ENCODE peak calls at places on chromosomes 13 and 19, in ten cellular contexts. F, O, U, J, V, T, A, Y, E and Z are unnamed samples.

GRCh38 chr13:47117268-47117667 is 220.4 kb upstream of the HTR2A start:
- DNase-seq in F (no peak), O (no peak), U (no peak), J (peak), V (no peak), T (peak), A (no peak), Y (no peak), E (no peak), Z (no peak)

GRCh38 chr13:107969551-107969950 is 245.8 kb downstream of the LIG4 start:
- DNase-seq in F (no peak), O (no peak), U (no peak), J (no peak), V (no peak), T (no peak), A (no peak), Y (no peak), E (no peak), Z (no peak)

GRCh38 chr13:110651726-110652230 is 36.4 kb downstream of the NAXD start:
- DNase-seq in F (no peak), O (no peak), U (no peak), J (no peak), V (no peak), T (no peak), A (no peak), Y (no peak), E (no peak), Z (no peak)

GRCh38 chr13:98997738-98998641 is 20.1 kb upstream of the DOCK9 start:
- DNase-seq in F (no peak), O (no peak), U (peak), J (no peak), V (no peak), T (peak), A (no peak), Y (no peak), E (no peak), Z (no peak)

GRCh38 chr13:111259058-111259457 is 61.4 kb upstream of the TEX29 start:
- DNase-seq in F (no peak), O (no peak), U (no peak), J (no peak), V (no peak), T (no peak), A (no peak), Y (no peak), E (no peak), Z (no peak)

GRCh38 chr13:44368599-44369368 is 4.8 kb upstream of the SERP2 start:
- DNase-seq in F (no peak), O (no peak), U (no peak), J (no peak), V (no peak), T (no peak), A (no peak), Y (no peak), E (peak), Z (no peak)

GRCh38 chr13:94315188-94315587 is 164.3 kb downstream of the DCT start:
- DNase-seq in F (no peak), O (no peak), U (no peak), J (no peak), V (no peak), T (no peak), A (no peak), Y (no peak), E (no peak), Z (no peak)

GRCh38 chr13:91017669-91018053 is 329.8 kb upstream of the MIR17HG start:
- DNase-seq in F (no peak), O (no peak), U (no peak), J (no peak), V (no peak), T (no peak), A (no peak), Y (no peak), E (peak), Z (no peak)

GRCh38 chr13:60379837-60380236 is 17.2 kb upstream of the TDRD3 start:
- DNase-seq in F (no peak), O (no peak), U (no peak), J (no peak), V (no peak), T (no peak), A (no peak), Y (no peak), E (no peak), Z (no peak)

GRCh38 chr13:112730157-112730671 is 40.4 kb downstream of the ATP11A start:
- DNase-seq in F (no peak), O (no peak), U (no peak), J (no peak), V (no peak), T (no peak), A (no peak), Y (no peak), E (no peak), Z (no peak)

GRCh38 chr13:32246468-32246867 is 68.7 kb downstream of the ZAR1L start:
- DNase-seq in F (peak), O (no peak), U (no peak), J (peak), V (peak), T (no peak), A (no peak), Y (peak), E (peak), Z (peak)

GRCh38 chr19:42045575-42045974 is 24.4 kb downstream of the GRIK5 start:
- DNase-seq in F (no peak), O (no peak), U (no peak), J (no peak), V (no peak), T (no peak), A (no peak), Y (no peak), E (no peak), Z (no peak)

GRCh38 chr13:81326913-81327312 is 986.0 kb upstream of the SPRY2 start:
- DNase-seq in F (no peak), O (no peak), U (no peak), J (no peak), V (no peak), T (no peak), A (no peak), Y (no peak), E (no peak), Z (peak)

GRCh38 chr19:15448014-15448777 is 1.6 kb downstream of the WIZ start:
- DNase-seq in F (no peak), O (no peak), U (no peak), J (no peak), V (no peak), T (no peak), A (no peak), Y (no peak), E (peak), Z (no peak)

GRCh38 chr13:22000191-22000590 is 329.3 kb downstream of the FGF9 start:
- DNase-seq in F (no peak), O (no peak), U (no peak), J (no peak), V (no peak), T (no peak), A (no peak), Y (no peak), E (no peak), Z (no peak)

GRCh38 chr19:18741566-18742121 is 49.5 kb downstream of the COMP start:
- DNase-seq in F (peak), O (no peak), U (no peak), J (no peak), V (peak), T (no peak), A (no peak), Y (peak), E (no peak), Z (peak)

GRCh38 chr19:40754611-40755247 is 3.7 kb downstream of the SNRPA start:
- DNase-seq in F (no peak), O (no peak), U (no peak), J (no peak), V (no peak), T (no peak), A (no peak), Y (peak), E (no peak), Z (no peak)

GRCh38 chr19:12834418-12834943 is at the start of gene RTBDN:
- DNase-seq in F (no peak), O (no peak), U (no peak), J (peak), V (no peak), T (no peak), A (no peak), Y (no peak), E (peak), Z (no peak)

GRCh38 chr19:10230904-10231623 is at the start of gene S1PR2:
- DNase-seq in F (peak), O (peak), U (peak), J (peak), V (peak), T (no peak), A (peak), Y (peak), E (peak), Z (no peak)

GRCh38 chr19:8340341-8341096 is 2.5 kb downstream of the KANK3 start:
- DNase-seq in F (no peak), O (no peak), U (no peak), J (no peak), V (no peak), T (no peak), A (no peak), Y (peak), E (no peak), Z (no peak)

GRCh38 chr19:48754950-48755645 is at the start of gene FGF21:
- DNase-seq in F (no peak), O (no peak), U (no peak), J (no peak), V (no peak), T (no peak), A (no peak), Y (peak), E (no peak), Z (no peak)

GRCh38 chr19:7533281-7533819 is 2.2 kb upstream of the PNPLA6 start:
- DNase-seq in F (no peak), O (no peak), U (no peak), J (peak), V (peak), T (no peak), A (no peak), Y (no peak), E (no peak), Z (no peak)

GRCh38 chr19:53519431-53519830 is 18.5 kb upstream of the ZNF331 start:
- DNase-seq in F (no peak), O (no peak), U (no peak), J (no peak), V (peak), T (no peak), A (no peak), Y (no peak), E (peak), Z (no peak)

GRCh38 chr19:42179501-42179817 is 38.0 kb downstream of the DEDD2 start:
- DNase-seq in F (no peak), O (no peak), U (no peak), J (no peak), V (no peak), T (no peak), A (no peak), Y (no peak), E (no peak), Z (no peak)

GRCh38 chr19:47882890-47883289 is 3.2 kb downstream of the SULT2A1 start:
- DNase-seq in F (no peak), O (no peak), U (no peak), J (no peak), V (no peak), T (no peak), A (no peak), Y (no peak), E (no peak), Z (no peak)

GRCh38 chr19:13825489-13826475 is 30.5 kb downstream of the ZSWIM4 start:
- DNase-seq in F (no peak), O (no peak), U (no peak), J (no peak), V (no peak), T (no peak), A (no peak), Y (no peak), E (peak), Z (no peak)

GRCh38 chr19:37982655-37983054 is 75.6 kb downstream of the SIPA1L3 start:
- DNase-seq in F (no peak), O (no peak), U (no peak), J (no peak), V (no peak), T (no peak), A (no peak), Y (no peak), E (no peak), Z (no peak)

GRCh38 chr19:38663156-38663651 is 15.8 kb downstream of the ACTN4 start:
- DNase-seq in F (no peak), O (no peak), U (no peak), J (no peak), V (no peak), T (no peak), A (no peak), Y (no peak), E (no peak), Z (no peak)

GRCh38 chr19:1366899-1367870 is 16.5 kb upstream of the NDUFS7 start:
- DNase-seq in F (no peak), O (no peak), U (no peak), J (no peak), V (no peak), T (no peak), A (no peak), Y (no peak), E (no peak), Z (no peak)

GRCh38 chr13:93758575-93758974 is 532.0 kb downstream of the GPC6 start:
- DNase-seq in F (no peak), O (no peak), U (no peak), J (no peak), V (no peak), T (no peak), A (no peak), Y (no peak), E (no peak), Z (no peak)

GRCh38 chr13:31798189-31798588 is 58.9 kb downstream of the RXFP2 start:
- DNase-seq in F (no peak), O (no peak), U (no peak), J (no peak), V (no peak), T (no peak), A (no peak), Y (no peak), E (no peak), Z (no peak)

GRCh38 chr19:1992759-1993260 is 22.7 kb downstream of the BTBD2 start:
- DNase-seq in F (no peak), O (no peak), U (no peak), J (no peak), V (no peak), T (no peak), A (no peak), Y (no peak), E (peak), Z (no peak)

GRCh38 chr13:70987043-70987442 is 878.8 kb upstream of the KLHL1 start:
- DNase-seq in F (no peak), O (no peak), U (no peak), J (no peak), V (no peak), T (no peak), A (no peak), Y (no peak), E (no peak), Z (no peak)

GRCh38 chr19:5131031-5131865 is 162.3 kb downstream of the KDM4B start:
- DNase-seq in F (no peak), O (no peak), U (no peak), J (no peak), V (no peak), T (no peak), A (no peak), Y (no peak), E (no peak), Z (no peak)

GRCh38 chr13:45833663-45834062 is 17.9 kb downstream of the SIAH3 start:
- DNase-seq in F (no peak), O (no peak), U (no peak), J (no peak), V (peak), T (no peak), A (no peak), Y (no peak), E (no peak), Z (peak)